ENCODE peak calls at places on chromosomes 4 and X, in seven cellular contexts. W is NB4, S is cardiac muscle cell, N is left ventricle myocardium inferior, Z is adrenal gland, I is upper lobe of left lung, K is tibial artery. Q is an unnamed sample.

GRCh38 chr4:140163029-140163810 is 9.2 kb upstream of the MAML3 start:
- DNase-seq in I (no peak), Z (peak), K (peak), N (no peak), W (no peak), S (peak), Q (no peak)

GRCh38 chr4:182207806-182208483 is 35.3 kb upstream of the TENM3 start:
- DNase-seq in I (no peak), Z (no peak), K (no peak), W (no peak), N (no peak), S (peak), Q (no peak)

GRCh38 chr4:151604238-151604637 is 156.6 kb downstream of the GATB start:
- DNase-seq in N (no peak), W (peak), Z (no peak), K (no peak), I (no peak), S (peak), Q (no peak)

GRCh38 chr4:1172971-1173757 is 781 bp upstream of the SPON2 start:
- DNase-seq in K (peak), N (no peak), Z (peak), S (peak), W (no peak), I (peak), Q (peak)

GRCh38 chr4:14879643-14880042 is 122.6 kb upstream of the CPEB2 start:
- DNase-seq in W (no peak), Z (no peak), I (peak), N (no peak), K (no peak), S (no peak), Q (peak)

GRCh38 chrX:139093201-139093600 is 381.7 kb upstream of the FGF13 start:
- DNase-seq in Z (no peak), S (no peak), I (no peak), K (no peak), W (no peak), N (no peak), Q (no peak)

GRCh38 chrX:123588723-123589122 is 144.1 kb downstream of the THOC2 start:
- DNase-seq in K (no peak), Z (no peak), W (no peak), N (no peak), S (no peak), I (no peak), Q (no peak)

GRCh38 chr4:80125252-80126177 is 52.5 kb upstream of the ANTXR2 start:
- DNase-seq in Z (no peak), N (no peak), K (no peak), I (no peak), W (peak), S (peak), Q (no peak)

GRCh38 chr4:107619731-107620130 is 100.3 kb downstream of the PAPSS1 start:
- DNase-seq in K (no peak), N (no peak), W (no peak), Z (no peak), I (no peak), S (no peak), Q (no peak)

GRCh38 chr4:3315566-3315965 is 22.7 kb downstream of the RGS12 start:
- DNase-seq in W (no peak), S (no peak), K (peak), I (no peak), Z (no peak), N (no peak), Q (no peak)

GRCh38 chr4:17310269-17310652 is 201.6 kb downstream of the QDPR start:
- DNase-seq in W (no peak), Z (no peak), K (no peak), S (peak), I (no peak), N (no peak), Q (no peak)

DNA sequence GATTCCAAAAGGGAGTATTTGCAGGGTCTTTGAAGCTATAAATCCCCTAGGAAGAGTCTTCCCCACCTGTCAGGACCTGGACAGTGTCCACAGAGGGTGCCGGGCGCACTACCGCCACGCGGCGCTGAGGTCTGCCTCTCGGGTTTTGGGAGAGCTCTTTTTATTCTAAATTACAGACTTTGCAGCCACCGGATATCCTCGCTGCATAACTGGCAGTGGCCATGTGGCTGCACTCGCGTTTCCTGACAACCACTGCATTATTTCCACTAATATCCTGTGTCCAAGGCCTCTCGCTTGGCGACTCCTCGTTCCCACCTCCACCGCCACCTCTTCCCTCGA is 608 bp upstream of the TMEM131L start:
- DNase-seq in K (peak), S (peak), Z (peak), I (peak), W (peak), N (peak), Q (no peak)
- TF ChIP-seq CTCF in K (peak), S (peak), Z (peak), I (peak), W (no peak), N (peak), Q (no peak)

DNA sequence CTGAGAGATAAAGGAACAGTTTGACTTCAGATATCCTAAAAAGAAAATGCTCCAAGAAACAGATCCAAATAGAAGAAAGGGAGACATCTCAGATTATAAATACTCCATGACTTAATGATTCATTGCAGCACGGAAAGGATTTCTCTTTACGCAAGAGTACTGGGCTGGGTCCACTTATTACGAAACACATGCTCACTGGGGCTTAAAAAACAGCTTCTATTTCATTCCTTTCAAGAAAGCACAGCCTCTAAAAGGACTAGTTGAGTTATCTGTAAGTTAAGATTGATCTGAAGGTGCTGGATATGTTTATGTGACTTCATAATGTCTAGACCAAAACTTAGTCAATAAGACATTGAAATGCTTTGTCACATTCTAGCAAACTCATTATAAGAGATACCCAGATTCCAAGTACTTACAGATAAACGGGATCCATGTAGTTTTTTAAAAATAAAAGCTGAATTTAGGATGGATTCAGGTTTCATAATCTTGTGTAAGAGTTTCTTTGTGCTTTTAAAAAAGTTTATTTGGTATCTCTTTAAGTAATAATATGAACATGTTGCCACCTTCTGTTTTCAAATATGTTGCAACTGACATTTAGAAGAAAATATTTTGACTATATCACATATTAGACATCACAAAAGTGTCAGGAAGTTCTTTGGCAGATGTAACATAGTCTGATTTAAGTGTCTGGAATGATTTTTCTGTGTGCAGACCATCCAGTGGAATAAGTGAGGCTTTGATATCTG is 109.5 kb upstream of the MYOZ2 start:
- DNase-seq in W (peak), K (peak), S (peak), Z (peak), N (no peak), I (peak), Q (no peak)
- H3K4me3 ChIP-seq in W (peak), K (peak), S (no peak), Z (no peak), N (peak), I (no peak), Q (no peak)

DNA sequence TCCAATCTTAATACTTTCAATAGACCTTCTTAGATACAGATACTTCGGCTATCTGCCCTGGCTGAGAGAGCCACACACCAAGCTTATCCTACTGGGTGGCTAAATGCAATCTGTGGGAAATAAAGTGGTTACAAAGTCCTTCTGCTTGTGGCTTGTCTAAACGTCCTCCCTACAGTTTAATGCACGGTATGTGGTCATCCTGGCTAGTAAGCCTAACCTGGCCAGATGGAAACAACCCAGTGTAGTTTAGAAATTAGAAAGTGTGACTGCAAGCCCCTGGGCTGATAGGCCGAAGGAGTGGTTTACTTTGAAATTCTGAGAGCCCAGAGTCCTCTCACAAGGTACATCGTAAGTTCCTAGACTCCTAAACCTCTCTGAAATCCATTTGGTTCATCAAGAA is 47.9 kb downstream of the HELT start:
- DNase-seq in K (no peak), Z (no peak), W (peak), N (no peak), S (no peak), I (no peak), Q (no peak)
- TF ChIP-seq CTCF in K (no peak), Z (no peak), W (no peak), N (no peak), S (no peak), I (no peak), Q (no peak)

GRCh38 chrX:11666180-11666579 is 460 bp upstream of the ARHGAP6 start:
- DNase-seq in W (no peak), I (no peak), S (peak), Z (no peak), K (no peak), N (no peak), Q (no peak)
- H3K4me3 ChIP-seq in W (no peak), I (no peak), S (peak), Z (no peak), K (peak), N (peak), Q (no peak)

DNA sequence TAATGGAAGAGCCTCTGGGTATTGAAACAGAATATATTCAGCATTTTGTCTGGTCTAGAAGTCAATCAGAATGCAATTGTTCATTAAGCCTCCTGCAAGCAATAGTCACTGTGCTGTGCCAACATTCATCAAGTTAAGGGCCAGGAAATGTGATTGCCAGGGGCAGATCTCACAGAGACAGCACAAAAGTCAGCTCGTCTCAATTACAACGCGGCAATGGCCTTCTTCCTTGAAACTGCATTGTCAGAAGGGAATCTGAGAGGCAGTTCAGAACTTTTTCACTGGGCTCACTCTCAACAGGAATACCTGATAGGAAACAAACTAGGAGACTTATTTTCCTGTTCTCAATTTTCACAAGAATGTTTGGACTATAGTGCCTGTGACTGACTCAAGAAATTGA is 131.1 kb upstream of the NR3C2 start:
- DNase-seq in K (no peak), W (no peak), Z (no peak), S (no peak), N (no peak), I (no peak), Q (no peak)
- TF ChIP-seq CTCF in K (no peak), W (no peak), Z (no peak), S (no peak), N (no peak), I (no peak), Q (no peak)

DNA sequence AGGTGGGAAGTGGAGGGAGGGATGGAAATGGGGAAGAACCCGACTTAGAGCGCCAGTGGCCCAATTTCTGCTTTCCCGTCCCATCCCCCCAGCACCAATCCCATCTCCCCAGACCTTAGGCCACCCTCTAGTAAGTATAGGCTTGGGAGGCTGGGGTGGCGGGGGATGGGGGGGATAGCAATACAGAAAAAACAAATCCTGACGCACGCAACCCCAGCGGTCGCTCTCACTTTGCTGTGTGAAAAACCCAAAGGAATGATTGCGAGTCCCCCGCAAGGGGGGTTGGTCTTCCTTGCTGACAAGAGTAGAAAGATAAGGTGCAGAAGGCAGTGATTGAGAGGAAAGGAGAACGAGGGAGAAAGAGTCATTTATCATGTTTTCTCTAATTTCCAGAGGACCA is 854 bp downstream of the CPE start:
- DNase-seq in N (peak), S (peak), K (peak), I (no peak), W (no peak), Z (peak), Q (peak)
- H3K4me3 ChIP-seq in N (peak), S (peak), K (peak), I (peak), W (no peak), Z (no peak), Q (peak)

GRCh38 chrX:68693481-68694410 is 46.3 kb downstream of the STARD8 start:
- DNase-seq in K (peak), S (peak), Z (peak), I (peak), W (peak), N (peak), Q (peak)
- TF ChIP-seq CTCF in K (no peak), S (no peak), Z (no peak), I (no peak), W (no peak), N (no peak), Q (no peak)

Q was measured in WERI-Rb-1.